ENCODE peak calls at places on chromosome 20, in four cellular contexts. Q is GDM1, O is adipocyte, H is prostate gland. Z is an unnamed sample.

GRCh38 chr20:32636278-32636677 is 37.5 kb downstream of the C20orf203 start:
- DNase-seq in O (no peak), Q (no peak), H (no peak), Z (no peak)

GRCh38 chr20:48893374-48893773 is 28.1 kb upstream of the ARFGEF2 start:
- DNase-seq in H (no peak), Q (no peak), O (no peak), Z (no peak)

GRCh38 chr20:23889775-23890187 is 10.2 kb upstream of the CST5 start:
- DNase-seq in O (peak; percentile 74), Q (peak; percentile 49), H (peak; percentile 32), Z (peak; percentile 32)

GRCh38 chr20:43667341-43668132 is 623 bp downstream of the MYBL2 start:
- DNase-seq in H (no peak), O (peak; percentile 23), Q (no peak), Z (peak; percentile 65)

GRCh38 chr20:10218536-10219451 is at the start of gene SNAP25:
- DNase-seq in H (peak; percentile 64), Q (no peak), O (peak; percentile 89), Z (peak; percentile 68)

GRCh38 chr20:35314460-35315198 is 22.4 kb upstream of the FAM83C start:
- DNase-seq in O (no peak), H (no peak), Q (no peak), Z (no peak)

GRCh38 chr20:40966516-40967185 is 62.0 kb upstream of the TOP1 start:
- DNase-seq in Q (no peak), H (no peak), O (no peak), Z (no peak)

GRCh38 chr20:3719046-3719445 is 6.6 kb upstream of the SIGLEC1 start:
- DNase-seq in H (no peak), O (no peak), Q (no peak), Z (no peak)

GRCh38 chr20:57555457-57556184 is 5.3 kb upstream of the PCK1 start:
- DNase-seq in Q (no peak), H (no peak), O (no peak), Z (no peak)

GRCh38 chr20:5658897-5659296 is 91.3 kb upstream of the SHLD1 start:
- DNase-seq in O (peak; percentile 71), H (peak; percentile 44), Q (peak; percentile 12), Z (peak; percentile 70)

GRCh38 chr20:25248501-25249172 is 752 bp downstream of the PYGB start:
- DNase-seq in Q (no peak), H (no peak), O (peak; percentile 70), Z (peak; percentile 41)

GRCh38 chr20:12925214-12925755 is 83.5 kb upstream of the SPTLC3 start:
- DNase-seq in O (peak; percentile 88), H (peak; percentile 53), Q (peak; percentile 14), Z (peak; percentile 86)

GRCh38 chr20:34269996-34270627 is 28.9 kb downstream of the ASIP start:
- DNase-seq in Q (no peak), H (peak; percentile 78), O (peak; percentile 34), Z (no peak)

GRCh38 chr20:45373353-45374100 is 4.6 kb downstream of the TP53TG5 start:
- DNase-seq in Q (peak; percentile 57), H (peak; percentile 74), O (peak; percentile 93), Z (peak; percentile 93)

Z was measured in RWPE1.